ENCODE peak calls at places on chromosome 13, in seven cellular contexts. U, E, Y, X, Q, B and F are unnamed samples.

GRCh38 chr13:113408562-113408961 is 44.6 kb upstream of the GRTP1 start:
- DNase-seq in Q (no peak), U (no peak), X (no peak), B (no peak), E (no peak), Y (no peak), F (no peak)

GRCh38 chr13:110716235-110716505 is 2.7 kb downstream of the ING1 start:
- DNase-seq in E (peak), Y (no peak), X (no peak), Q (no peak), U (no peak), B (peak), F (no peak)

GRCh38 chr13:74052402-74052928 is 81.7 kb downstream of the KLF12 start:
- DNase-seq in Q (no peak), Y (no peak), X (no peak), E (no peak), U (no peak), B (peak), F (no peak)

GRCh38 chr13:36332986-36333385 is 13.2 kb downstream of the SPART start:
- DNase-seq in E (peak), Y (no peak), X (no peak), Q (no peak), B (no peak), U (no peak), F (no peak)

GRCh38 chr13:73416093-73416492 is 357.3 kb downstream of the KLF5 start:
- DNase-seq in Q (no peak), B (no peak), Y (no peak), X (no peak), E (peak), U (no peak), F (no peak)

GRCh38 chr13:39186205-39186880 is 148.1 kb downstream of the NHLRC3 start:
- DNase-seq in U (no peak), X (no peak), B (no peak), Q (no peak), E (peak), Y (no peak), F (no peak)

GRCh38 chr13:20403826-20404225 is 121.8 kb downstream of the CRYL1 start:
- DNase-seq in Y (peak), Q (no peak), E (no peak), X (no peak), U (no peak), B (no peak), F (no peak)

GRCh38 chr13:66994498-66995365 is 235.4 kb downstream of the PCDH9 start:
- DNase-seq in Q (no peak), Y (no peak), X (no peak), U (no peak), E (peak), B (no peak), F (no peak)

GRCh38 chr13:110495376-110495775 is 66.1 kb downstream of the RAB20 start:
- DNase-seq in Q (no peak), X (no peak), B (no peak), U (no peak), Y (no peak), E (no peak), F (no peak)

GRCh38 chr13:105670179-105671015 is 865.1 kb downstream of the EFNB2 start:
- DNase-seq in Q (no peak), U (no peak), Y (no peak), B (no peak), E (peak), X (no peak), F (no peak)

GRCh38 chr13:106919638-106920037 is 351.7 kb upstream of the ARGLU1 start:
- DNase-seq in X (peak), Y (no peak), Q (no peak), U (no peak), B (peak), E (no peak), F (no peak)

GRCh38 chr13:37811441-37811840 is 58.1 kb downstream of the TRPC4 start:
- DNase-seq in Q (no peak), Y (no peak), B (no peak), E (no peak), X (no peak), U (no peak), F (no peak)

GRCh38 chr13:42847891-42848663 is 66.7 kb downstream of the FAM216B start:
- DNase-seq in B (no peak), Y (no peak), X (no peak), E (no peak), Q (no peak), U (no peak), F (no peak)

GRCh38 chr13:77056886-77057285 is 29.9 kb upstream of the FBXL3 start:
- DNase-seq in E (no peak), Y (no peak), B (no peak), U (no peak), X (no peak), Q (no peak), F (no peak)

GRCh38 chr13:50993908-50994307 is 84.3 kb downstream of the RNASEH2B start:
- DNase-seq in U (no peak), Y (no peak), E (no peak), B (no peak), Q (no peak), X (no peak), F (no peak)

GRCh38 chr13:51621597-51621996 is 37.3 kb downstream of the WDFY2 start:
- DNase-seq in X (no peak), E (no peak), Q (no peak), U (no peak), Y (no peak), B (no peak), F (no peak)

GRCh38 chr13:39263033-39263432 is 224.8 kb downstream of the NHLRC3 start:
- DNase-seq in Y (peak), U (peak), E (peak), X (no peak), B (no peak), Q (no peak), F (peak)

GRCh38 chr13:67278230-67278629 is 48.1 kb upstream of the PCDH9 start:
- DNase-seq in U (peak), Q (no peak), B (no peak), Y (no peak), E (peak), X (no peak), F (no peak)

GRCh38 chr13:73286177-73286576 is 227.4 kb downstream of the KLF5 start:
- DNase-seq in X (no peak), E (no peak), Q (no peak), U (no peak), Y (no peak), B (no peak), F (no peak)

GRCh38 chr13:73941752-73942151 is 192.5 kb downstream of the KLF12 start:
- DNase-seq in E (no peak), Y (no peak), U (no peak), B (no peak), X (no peak), Q (no peak), F (no peak)

GRCh38 chr13:72062566-72062965 is 195.6 kb upstream of the DACH1 start:
- DNase-seq in E (no peak), Q (peak), B (no peak), Y (peak), X (peak), U (no peak), F (peak)

GRCh38 chr13:39516140-39516539 is 86.9 kb downstream of the LHFPL6 start:
- DNase-seq in U (no peak), E (peak), Y (no peak), B (no peak), Q (no peak), X (no peak), F (no peak)

GRCh38 chr13:24277721-24278120 is 31.7 kb upstream of the C1QTNF9 start:
- DNase-seq in Y (no peak), Q (no peak), X (no peak), E (no peak), U (no peak), B (no peak), F (no peak)

GRCh38 chr13:74644239-74644638 is 510.0 kb upstream of the KLF12 start:
- DNase-seq in E (peak), B (no peak), Q (no peak), Y (no peak), U (no peak), X (no peak), F (no peak)

GRCh38 chr13:100176781-100177389 is 88.0 kb downstream of the PCCA start:
- DNase-seq in U (peak), B (no peak), X (no peak), Y (no peak), E (peak), Q (no peak), F (no peak)

GRCh38 chr13:75633285-75633684 is 2.8 kb upstream of the LMO7 start:
- DNase-seq in Q (no peak), B (no peak), E (no peak), U (no peak), Y (no peak), X (no peak), F (no peak)

GRCh38 chr13:50589651-50590054 is 253.8 kb downstream of the DLEU7 start:
- DNase-seq in B (no peak), E (peak), U (no peak), Q (no peak), X (no peak), Y (no peak), F (no peak)

GRCh38 chr13:40169476-40169875 is 497.0 kb downstream of the FOXO1 start:
- DNase-seq in E (peak), B (no peak), Q (no peak), Y (no peak), U (no peak), X (no peak), F (no peak)

GRCh38 chr13:37656247-37656940 is 57.8 kb upstream of the POSTN start:
- DNase-seq in Q (no peak), Y (no peak), U (no peak), B (no peak), X (no peak), E (peak), F (no peak)

GRCh38 chr13:43822969-43823368 is 36.2 kb upstream of the ENOX1 start:
- DNase-seq in B (no peak), U (no peak), X (no peak), E (no peak), Y (no peak), Q (no peak), F (no peak)

GRCh38 chr13:95485045-95485517 is 67.4 kb upstream of the CLDN10 start:
- DNase-seq in B (no peak), U (no peak), Y (no peak), X (no peak), Q (no peak), E (peak), F (no peak)

GRCh38 chr13:99980201-99981114 is 1.1 kb upstream of the ZIC2 start:
- DNase-seq in Y (peak), E (peak), U (peak), X (peak), B (no peak), Q (no peak), F (no peak)

GRCh38 chr13:79709526-79709925 is 228.6 kb downstream of the NDFIP2 start:
- DNase-seq in Y (no peak), B (no peak), E (no peak), X (no peak), U (no peak), Q (no peak), F (no peak)

GRCh38 chr13:98333481-98333880 is 156.4 kb upstream of the RNF113B start:
- DNase-seq in E (no peak), Q (no peak), Y (no peak), U (no peak), B (no peak), X (no peak), F (no peak)